ENCODE peak calls at places on chromosomes 13 and 19, in eight cellular contexts. F is GM12865, S is OCI-LY7, V is left ventricle myocardium inferior, T is tibial artery, D is colonic mucosa, U is foreskin fibroblast, K is Panc1. L is an unnamed sample.
A peak's percentile ranks its signal among the peaks of the same experiment; 100 is the strongest.

GRCh38 chr19:28878862-28879566 is 333.9 kb downstream of the UQCRFS1 start:
- DNase-seq in T (no peak), U (peak; percentile 29), F (peak; percentile 80), V (peak; percentile 46), S (peak; percentile 82), D (peak; percentile 63), K (peak; percentile 33), L (peak; percentile 83)

GRCh38 chr19:17394891-17395415 is 957 bp upstream of the CCDC194 start:
- DNase-seq in K (no peak), U (no peak), F (peak; percentile 75), S (peak; percentile 66), T (no peak), D (peak; percentile 78), V (peak; percentile 68), L (peak; percentile 79)

GRCh38 chr19:45960595-45961235 is 12.9 kb downstream of the NOVA2 start:
- DNase-seq in S (no peak), V (no peak), K (no peak), D (no peak), F (no peak), U (no peak), T (no peak), L (no peak)

GRCh38 chr13:107585466-107585865 is 629.9 kb downstream of the LIG4 start:
- DNase-seq in V (no peak), D (no peak), T (no peak), K (no peak), F (no peak), U (no peak), S (no peak), L (peak; percentile 1)

GRCh38 chr19:41219924-41220567 is 1.0 kb downstream of the AXL start:
- DNase-seq in D (no peak), T (peak; percentile 92), K (no peak), S (no peak), V (peak; percentile 50), U (peak; percentile 73), F (no peak), L (peak; percentile 60)

GRCh38 chr19:32977269-32977668 is 5.2 kb downstream of the FAAP24 start:
- DNase-seq in K (no peak), S (no peak), U (no peak), F (no peak), D (peak; percentile 74), T (no peak), V (no peak), L (peak; percentile 2)

GRCh38 chr19:15680923-15681322 is 8.0 kb downstream of the CYP4F12 start:
- DNase-seq in V (no peak), S (no peak), D (no peak), U (no peak), T (no peak), F (no peak), K (no peak), L (no peak)

GRCh38 chr19:35347171-35347929 is at the start of gene FFAR1:
- DNase-seq in T (peak; percentile 48), D (no peak), S (peak; percentile 89), U (no peak), V (no peak), K (no peak), F (peak; percentile 96), L (no peak)

GRCh38 chr19:4676955-4677731 is 7.0 kb upstream of the MYDGF start:
- DNase-seq in U (peak; percentile 32), T (no peak), D (peak; percentile 38), K (no peak), S (peak; percentile 72), F (peak; percentile 54), V (no peak), L (peak; percentile 53)

GRCh38 chr19:15684828-15685227 is 11.9 kb downstream of the CYP4F12 start:
- DNase-seq in S (no peak), D (no peak), K (no peak), F (no peak), T (no peak), V (no peak), U (no peak), L (no peak)

GRCh38 chr13:47555235-47555634 is 445.8 kb downstream of the SUCLA2 start:
- DNase-seq in V (no peak), D (no peak), T (no peak), U (no peak), K (no peak), S (no peak), F (peak; percentile 12), L (no peak)

GRCh38 chr19:41265376-41266153 is 1.4 kb downstream of the HNRNPUL1 start:
- DNase-seq in D (peak; percentile 38), T (peak; percentile 65), S (peak; percentile 17), U (peak; percentile 8), K (no peak), F (peak; percentile 35), V (no peak), L (peak; percentile 31)

GRCh38 chr13:33179463-33179862 is 106.1 kb downstream of the STARD13 start:
- DNase-seq in S (no peak), D (no peak), F (no peak), T (no peak), U (no peak), K (no peak), V (no peak), L (no peak)

GRCh38 chr13:20395061-20395916 is 130.4 kb downstream of the CRYL1 start:
- DNase-seq in U (no peak), D (no peak), V (no peak), T (no peak), K (no peak), S (no peak), F (no peak), L (no peak)

GRCh38 chr13:97002581-97002980 is 8.3 kb upstream of the OXGR1 start:
- DNase-seq in T (no peak), U (no peak), V (no peak), F (no peak), K (no peak), S (no peak), D (no peak), L (no peak)

GRCh38 chr13:61768175-61768574 is 352.5 kb upstream of the PCDH20 start:
- DNase-seq in K (no peak), T (no peak), U (no peak), S (no peak), D (no peak), F (no peak), V (no peak), L (no peak)

GRCh38 chr19:7743425-7743841 is 3.9 kb downstream of the CD209 start:
- DNase-seq in T (no peak), K (no peak), F (peak; percentile 88), S (peak; percentile 48), U (no peak), V (no peak), D (no peak), L (no peak)

GRCh38 chr19:46824887-46825730 is 25.5 kb downstream of the AP2S1 start:
- DNase-seq in V (no peak), U (no peak), K (no peak), S (peak; percentile 37), T (no peak), D (no peak), F (peak; percentile 58), L (no peak)

GRCh38 chr13:101706651-101707050 is 254.2 kb downstream of the ITGBL1 start:
- DNase-seq in V (no peak), D (no peak), U (peak; percentile 99), K (no peak), F (no peak), S (no peak), T (no peak), L (peak; percentile 77)

GRCh38 chr19:55487884-55488687 is at the start of gene SSC5D:
- DNase-seq in F (no peak), K (no peak), V (no peak), U (no peak), D (no peak), S (no peak), T (no peak), L (peak; percentile 51)

DNA sequence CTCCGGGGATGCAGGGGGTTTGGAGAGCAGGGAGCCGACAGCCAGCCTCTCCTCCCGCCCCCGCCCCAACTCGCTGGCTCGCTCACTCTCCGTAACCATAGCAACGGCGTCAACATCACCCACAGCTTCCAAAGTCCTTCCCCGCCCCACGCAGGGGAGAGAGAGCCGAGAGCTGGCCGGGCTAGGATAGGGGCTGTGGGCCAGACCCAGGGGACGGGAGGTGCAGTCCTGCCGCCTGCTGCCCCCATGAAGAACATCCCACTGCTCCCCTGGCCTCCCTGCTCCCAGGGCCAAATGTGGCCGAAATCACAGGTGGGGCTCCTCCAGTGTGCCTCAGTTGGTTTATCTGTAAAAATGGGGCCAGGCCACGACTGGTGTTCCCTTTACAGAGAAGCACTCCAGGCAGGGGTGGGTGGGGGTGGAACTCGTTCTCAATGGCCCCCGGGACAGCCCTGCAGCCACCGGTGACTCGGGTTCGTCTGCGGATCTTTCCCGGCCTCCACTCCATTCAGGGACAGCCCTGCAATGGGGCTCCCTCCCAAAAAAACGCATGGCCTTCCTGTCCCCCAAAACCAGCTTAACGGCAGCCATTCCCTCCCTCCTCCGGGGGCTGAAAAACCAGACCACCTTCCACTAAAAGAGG is 3.1 kb downstream of the KLF16 start:
- DNase-seq in U (peak; percentile 69), K (no peak), T (no peak), F (peak; percentile 49), D (peak; percentile 81), V (no peak), S (peak; percentile 62), L (peak; percentile 90)
- H3K4me3 ChIP-seq in U (peak overlapping the region; percentile 80), K (peak overlapping the region; percentile 76), T (no peak overlapping the region), F (peak overlapping the region; percentile 92), D (peak overlapping the region; percentile 7), V (no peak overlapping the region), S (peak overlapping the region; percentile 97), L (peak overlapping the region; percentile 85)

GRCh38 chr19:38375748-38376147 is 1.4 kb downstream of the PSMD8 start:
- DNase-seq in K (no peak), S (no peak), T (no peak), D (no peak), F (no peak), U (peak; percentile 40), V (peak; percentile 53), L (peak; percentile 23)

GRCh38 chr19:38375098-38375493 is 725 bp downstream of the PSMD8 start:
- DNase-seq in D (no peak), V (no peak), U (no peak), K (no peak), F (no peak), S (no peak), T (no peak), L (no peak)

GRCh38 chr19:38373907-38374331 is 452 bp upstream of the PSMD8 start:
- DNase-seq in F (no peak), T (no peak), D (no peak), K (no peak), S (no peak), V (no peak), U (no peak), L (no peak)

GRCh38 chr19:38376576-38376975 is 2.2 kb downstream of the PSMD8 start:
- DNase-seq in D (no peak), S (no peak), V (no peak), K (no peak), F (no peak), U (no peak), T (no peak), L (no peak)

GRCh38 chr19:38374332-38375097 is at the start of gene PSMD8:
- DNase-seq in T (peak; percentile 99), V (peak; percentile 99), U (peak; percentile 98), K (peak; percentile 97), F (peak; percentile 100), S (peak; percentile 100), D (peak; percentile 99), L (peak; percentile 98)
- TF ChIP-seq CTCF in T (no peak), V (peak; percentile 36), U (peak; percentile 7), K (no peak), F (no peak), S (peak; percentile 56), D (no peak), L (no peak)

GRCh38 chr19:9075064-9075964 is 11.5 kb upstream of the OR1M1 start:
- DNase-seq in K (peak; percentile 78), U (peak; percentile 67), T (no peak), S (no peak), D (peak; percentile 41), V (peak; percentile 33), F (no peak), L (peak; percentile 98)
- H3K4me3 ChIP-seq in K (no peak overlapping the region), U (no peak overlapping the region), T (no peak overlapping the region), S (no peak overlapping the region), D (no peak overlapping the region), V (no peak overlapping the region), F (no peak overlapping the region), L (no peak overlapping the region)

GRCh38 chr19:38478273-38478971 is 44.9 kb downstream of the RYR1 start:
- DNase-seq in S (peak; percentile 44), U (no peak), K (no peak), V (no peak), T (no peak), F (peak; percentile 38), D (no peak), L (no peak)
- TF ChIP-seq CTCF in S (peak; percentile 64), U (no peak), K (no peak), V (no peak), T (no peak), F (peak; percentile 40), D (no peak), L (peak; percentile 10)

L was measured in cardiac fibroblast.